ENCODE peak calls at places on chromosomes 6 and 20, in four cellular contexts. One of them, this sample, is unnamed.

GRCh38 chr6:105192707-105193465 is 13.1 kb upstream of the POPDC3 start:
- DNase-seq in K562: no peak
- DNase-seq in HCT116: no peak
- DNase-seq in Panc1: no peak
- DNase-seq in this sample: no peak

GRCh38 chr20:61608275-61609085 is 356.4 kb downstream of the CDH4 start:
- DNase-seq in HCT116: no peak
- DNase-seq in Panc1: no peak
- DNase-seq in K562: peak; percentile 46
- DNase-seq in this sample: peak; percentile 43

GRCh38 chr6:36386495-36387439 is 702 bp downstream of the ETV7 start:
- DNase-seq in HCT116: no peak
- DNase-seq in Panc1: peak; percentile 7
- DNase-seq in K562: peak; percentile 26
- DNase-seq in this sample: no peak

GRCh38 chr6:13157293-13157692 is 171.0 kb downstream of the TBC1D7 start:
- DNase-seq in K562: no peak
- DNase-seq in Panc1: no peak
- DNase-seq in HCT116: no peak
- DNase-seq in this sample: no peak

GRCh38 chr20:47326718-47327137 is 29.8 kb downstream of the ZMYND8 start:
- DNase-seq in K562: peak; percentile 36
- DNase-seq in Panc1: no peak
- DNase-seq in HCT116: no peak
- DNase-seq in this sample: no peak

GRCh38 chr6:144659735-144660246 is 374.7 kb downstream of the UTRN start:
- DNase-seq in K562: no peak
- DNase-seq in HCT116: no peak
- DNase-seq in Panc1: no peak
- DNase-seq in this sample: no peak

GRCh38 chr6:24522090-24522820 is 27.5 kb downstream of the ALDH5A1 start:
- DNase-seq in Panc1: no peak
- DNase-seq in HCT116: no peak
- DNase-seq in K562: peak; percentile 68
- DNase-seq in this sample: no peak

GRCh38 chr6:48389146-48390043 is 278.4 kb upstream of the PTCHD4 start:
- DNase-seq in K562: no peak
- DNase-seq in HCT116: no peak
- DNase-seq in Panc1: no peak
- DNase-seq in this sample: no peak

GRCh38 chr6:168060521-168060931 is 18.5 kb downstream of the FRMD1 start:
- DNase-seq in Panc1: no peak
- DNase-seq in K562: peak; percentile 65
- DNase-seq in HCT116: no peak
- DNase-seq in this sample: peak; percentile 64

GRCh38 chr20:10306440-10307358 is 88.1 kb downstream of the SNAP25 start:
- DNase-seq in HCT116: no peak
- DNase-seq in K562: no peak
- DNase-seq in Panc1: no peak
- DNase-seq in this sample: no peak

GRCh38 chr20:49275634-49276033 is 2.2 kb downstream of the ZNFX1 start:
- DNase-seq in HCT116: no peak
- DNase-seq in K562: peak; percentile 27
- DNase-seq in Panc1: no peak
- DNase-seq in this sample: no peak

GRCh38 chr20:54097236-54097529 is 26.8 kb upstream of the BCAS1 start:
- DNase-seq in K562: no peak
- DNase-seq in HCT116: no peak
- DNase-seq in Panc1: no peak
- DNase-seq in this sample: no peak

GRCh38 chr6:28558629-28559028 is 32.9 kb downstream of the GPX5 start:
- DNase-seq in HCT116: no peak
- DNase-seq in K562: no peak
- DNase-seq in Panc1: no peak
- DNase-seq in this sample: no peak

GRCh38 chr6:14216931-14217684 is 99.5 kb downstream of the CD83 start:
- DNase-seq in HCT116: no peak
- DNase-seq in K562: no peak
- DNase-seq in Panc1: no peak
- DNase-seq in this sample: no peak

GRCh38 chr20:57435498-57436222 is 44.5 kb downstream of the RBM38 start:
- DNase-seq in HCT116: peak; percentile 88
- DNase-seq in Panc1: no peak
- DNase-seq in K562: peak; percentile 73
- DNase-seq in this sample: peak; percentile 99

GRCh38 chr20:58646703-58647102 is 4.4 kb upstream of the STX16 start:
- DNase-seq in Panc1: no peak
- DNase-seq in K562: no peak
- DNase-seq in HCT116: no peak
- DNase-seq in this sample: no peak

GRCh38 chr6:39681566-39682250 is 43.5 kb downstream of the KIF6 start:
- DNase-seq in HCT116: no peak
- DNase-seq in K562: no peak
- DNase-seq in Panc1: no peak
- DNase-seq in this sample: no peak

GRCh38 chr6:100846276-100846675 is 34.9 kb downstream of the ASCC3 start:
- DNase-seq in K562: no peak
- DNase-seq in HCT116: no peak
- DNase-seq in Panc1: no peak
- DNase-seq in this sample: no peak

GRCh38 chr6:26031151-26031594 is 56.1 kb upstream of the HFE start:
- DNase-seq in K562: no peak
- DNase-seq in Panc1: no peak
- DNase-seq in HCT116: no peak
- DNase-seq in this sample: no peak

GRCh38 chr6:148525453-148525852 is 182.8 kb downstream of the SASH1 start:
- DNase-seq in K562: peak; percentile 10
- DNase-seq in HCT116: no peak
- DNase-seq in Panc1: no peak
- DNase-seq in this sample: no peak

GRCh38 chr6:116327803-116328527 is 42.8 kb upstream of the DSE start:
- DNase-seq in Panc1: no peak
- DNase-seq in K562: no peak
- DNase-seq in HCT116: no peak
- DNase-seq in this sample: no peak

GRCh38 chr20:54108394-54108643 is 37.9 kb upstream of the BCAS1 start:
- DNase-seq in K562: no peak
- DNase-seq in Panc1: no peak
- DNase-seq in HCT116: no peak
- DNase-seq in this sample: no peak

GRCh38 chr6:106470811-106471210 is 110.3 kb downstream of the CRYBG1 start:
- DNase-seq in HCT116: no peak
- DNase-seq in K562: no peak
- DNase-seq in Panc1: no peak
- DNase-seq in this sample: no peak

GRCh38 chr6:106474476-106474875 is 114.0 kb downstream of the CRYBG1 start:
- DNase-seq in HCT116: no peak
- DNase-seq in Panc1: no peak
- DNase-seq in K562: no peak
- DNase-seq in this sample: no peak

GRCh38 chr6:106476326-106477105 is 116.0 kb downstream of the CRYBG1 start:
- DNase-seq in Panc1: no peak
- DNase-seq in K562: no peak
- DNase-seq in HCT116: no peak
- DNase-seq in this sample: no peak

GRCh38 chr6:106475280-106475679 is 114.8 kb downstream of the CRYBG1 start:
- DNase-seq in HCT116: no peak
- DNase-seq in K562: no peak
- DNase-seq in Panc1: no peak
- DNase-seq in this sample: no peak

GRCh38 chr6:106473807-106474206 is 113.3 kb downstream of the CRYBG1 start:
- DNase-seq in HCT116: no peak
- DNase-seq in K562: no peak
- DNase-seq in Panc1: no peak
- DNase-seq in this sample: no peak
- TF ChIP-seq TCF7L2 in HCT116: no peak
- TF ChIP-seq TCF7L2 in K562: no peak
- TF ChIP-seq TCF7L2 in Panc1: no peak
- TF ChIP-seq TCF7L2 in this sample: no peak

GRCh38 chr20:31857861-31858835 is 12.2 kb downstream of the DUSP15 start:
- DNase-seq in K562: no peak
- DNase-seq in HCT116: no peak
- DNase-seq in Panc1: no peak
- DNase-seq in this sample: no peak
- TF ChIP-seq TCF7L2 in K562: no peak
- TF ChIP-seq TCF7L2 in HCT116: no peak
- TF ChIP-seq TCF7L2 in Panc1: no peak
- TF ChIP-seq TCF7L2 in this sample: no peak

GRCh38 chr6:57147401-57147800 is 24.7 kb upstream of the BAG2 start:
- DNase-seq in K562: no peak
- DNase-seq in Panc1: no peak
- DNase-seq in HCT116: no peak
- DNase-seq in this sample: no peak
- TF ChIP-seq TCF7L2 in K562: no peak
- TF ChIP-seq TCF7L2 in Panc1: no peak
- TF ChIP-seq TCF7L2 in HCT116: no peak
- TF ChIP-seq TCF7L2 in this sample: no peak

GRCh38 chr6:170140129-170140528 is 150.7 kb downstream of the DLL1 start:
- DNase-seq in HCT116: no peak
- DNase-seq in K562: peak; percentile 13
- DNase-seq in Panc1: no peak
- DNase-seq in this sample: no peak
- TF ChIP-seq TCF7L2 in HCT116: no peak
- TF ChIP-seq TCF7L2 in K562: no peak
- TF ChIP-seq TCF7L2 in Panc1: no peak
- TF ChIP-seq TCF7L2 in this sample: no peak

GRCh38 chr20:45399018-45399417 is 9.1 kb upstream of the DBNDD2 start:
- DNase-seq in K562: no peak
- DNase-seq in HCT116: no peak
- DNase-seq in Panc1: no peak
- DNase-seq in this sample: no peak
- TF ChIP-seq TCF7L2 in K562: no peak
- TF ChIP-seq TCF7L2 in HCT116: no peak
- TF ChIP-seq TCF7L2 in Panc1: no peak
- TF ChIP-seq TCF7L2 in this sample: no peak

GRCh38 chr6:159168536-159169192 is 536 bp upstream of the FNDC1 start:
- DNase-seq in Panc1: no peak
- DNase-seq in HCT116: no peak
- DNase-seq in K562: peak; percentile 38
- DNase-seq in this sample: peak; percentile 11

GRCh38 chr6:159169557-159170332 is 545 bp downstream of the FNDC1 start:
- DNase-seq in Panc1: no peak
- DNase-seq in HCT116: no peak
- DNase-seq in K562: no peak
- DNase-seq in this sample: no peak

GRCh38 chr6:159170999-159171712 is 2.0 kb downstream of the FNDC1 start:
- DNase-seq in Panc1: no peak
- DNase-seq in K562: no peak
- DNase-seq in HCT116: no peak
- DNase-seq in this sample: no peak

GRCh38 chr6:159170333-159170672 is 1.1 kb downstream of the FNDC1 start:
- DNase-seq in Panc1: no peak
- DNase-seq in HCT116: no peak
- DNase-seq in K562: no peak
- DNase-seq in this sample: no peak

GRCh38 chr6:159169193-159169555 is at the start of gene FNDC1:
- DNase-seq in K562: peak; percentile 35
- DNase-seq in Panc1: no peak
- DNase-seq in HCT116: no peak
- DNase-seq in this sample: no peak
- TF ChIP-seq TCF7L2 in K562: no peak
- TF ChIP-seq TCF7L2 in Panc1: no peak
- TF ChIP-seq TCF7L2 in HCT116: no peak
- TF ChIP-seq TCF7L2 in this sample: no peak

DNA sequence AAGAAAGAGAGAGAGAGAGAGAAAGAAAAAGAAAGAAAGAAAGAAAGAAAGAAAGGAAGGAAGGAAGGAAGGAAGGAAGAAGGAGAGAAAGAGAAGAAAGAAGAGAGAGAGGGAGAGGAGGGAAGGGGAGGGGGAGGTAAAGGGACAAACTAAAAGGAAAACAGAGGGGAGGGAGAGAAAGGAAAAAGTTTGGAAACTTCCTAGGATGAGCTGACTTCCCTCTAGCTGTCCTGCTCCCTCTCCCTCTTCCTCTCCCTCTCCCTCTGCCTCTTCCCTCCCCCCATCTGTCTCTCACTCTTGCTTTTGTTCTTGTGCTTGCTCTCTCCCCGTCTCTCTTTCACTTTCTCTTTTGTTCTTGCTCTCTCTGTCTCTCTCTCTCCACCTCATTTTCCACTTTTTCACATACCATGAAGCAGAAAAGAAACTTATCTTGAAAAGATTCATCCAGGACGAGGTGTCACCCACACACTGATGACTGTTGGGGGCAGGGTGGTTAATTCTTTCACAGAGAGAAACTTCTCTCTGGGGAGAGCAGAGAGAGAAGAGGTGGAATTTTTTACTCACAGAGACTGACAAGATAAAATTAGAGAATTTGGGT is 56.4 kb upstream of the DUSP22 start:
- DNase-seq in HCT116: no peak
- DNase-seq in K562: no peak
- DNase-seq in Panc1: no peak
- DNase-seq in this sample: peak; percentile 34
- TF ChIP-seq TCF7L2 in HCT116: no peak
- TF ChIP-seq TCF7L2 in K562: no peak
- TF ChIP-seq TCF7L2 in Panc1: no peak
- TF ChIP-seq TCF7L2 in this sample: no peak

DNA sequence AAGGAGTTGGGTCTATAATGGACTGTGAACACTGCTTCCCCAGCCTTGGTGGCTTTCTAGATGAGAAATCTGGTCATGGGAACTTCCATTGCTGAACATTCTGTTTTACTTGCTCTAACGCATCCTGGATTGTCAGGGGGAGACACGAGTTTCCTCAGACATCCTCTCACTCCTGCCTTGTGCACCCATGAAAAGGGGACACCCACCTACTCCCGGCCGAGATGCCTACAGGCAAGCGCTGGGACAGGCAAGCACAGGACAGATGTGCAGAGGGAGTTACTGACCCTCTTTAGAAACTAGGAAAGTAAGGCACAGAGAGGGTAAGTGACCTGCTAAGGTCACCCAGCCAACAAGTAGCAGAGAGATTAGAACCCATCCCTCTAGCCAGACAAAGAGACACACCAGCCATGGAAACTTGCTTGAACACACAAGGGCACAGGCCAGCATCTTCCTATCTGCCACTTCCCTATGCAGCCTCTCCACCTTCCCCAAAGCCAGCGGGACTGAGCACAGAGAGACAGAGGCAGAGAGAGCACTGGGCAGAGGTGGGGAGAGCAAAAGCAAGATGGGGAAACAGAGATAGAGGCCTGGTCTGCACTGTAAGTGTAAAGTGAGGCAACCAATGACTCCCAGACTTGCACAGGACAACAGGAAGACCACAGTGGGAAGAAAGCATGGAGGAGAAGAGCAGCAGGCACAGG is 845 bp upstream of the SFTA2 start:
- DNase-seq in K562: no peak
- DNase-seq in Panc1: no peak
- DNase-seq in HCT116: no peak
- DNase-seq in this sample: no peak
- TF ChIP-seq TCF7L2 in K562: no peak
- TF ChIP-seq TCF7L2 in Panc1: no peak
- TF ChIP-seq TCF7L2 in HCT116: no peak
- TF ChIP-seq TCF7L2 in this sample: no peak

This sample was measured in HepG2.